ENCODE peak calls at places on chromosomes 2 and 18, in six cellular contexts. One of them, this sample, is unnamed. For H3K4me1, the result is how much of the 10 kb centered on the place peaks cover.

GRCh38 chr2:191951832-191952231 is 104.9 kb upstream of the CAVIN2 start:
- DNase-seq in Panc1: no peak
- DNase-seq in transverse colon: no peak
- DNase-seq in HCT116: no peak
- DNase-seq in K562: no peak
- DNase-seq in GM23338: no peak
- DNase-seq in this sample: no peak

GRCh38 chr2:222651721-222652420 is 4.0 kb downstream of the FARSB start:
- DNase-seq in Panc1: no peak
- DNase-seq in transverse colon: no peak
- DNase-seq in K562: no peak
- DNase-seq in HCT116: no peak
- DNase-seq in GM23338: no peak
- DNase-seq in this sample: no peak

GRCh38 chr2:218357194-218358177 is 829 bp downstream of the CATIP start:
- DNase-seq in K562: peak
- DNase-seq in Panc1: no peak
- DNase-seq in HCT116: no peak
- DNase-seq in transverse colon: no peak
- DNase-seq in GM23338: no peak
- DNase-seq in this sample: no peak

GRCh38 chr18:57898506-57899124 is 95.5 kb upstream of the ATP8B1 start:
- DNase-seq in HCT116: no peak
- DNase-seq in transverse colon: no peak
- DNase-seq in K562: no peak
- DNase-seq in GM23338: no peak
- DNase-seq in Panc1: no peak
- DNase-seq in this sample: no peak

GRCh38 chr2:195656131-195656858 is 731 bp upstream of the SLC39A10 start:
- DNase-seq in K562: peak
- DNase-seq in HCT116: no peak
- DNase-seq in transverse colon: no peak
- DNase-seq in GM23338: no peak
- DNase-seq in Panc1: no peak
- DNase-seq in this sample: no peak

GRCh38 chr2:19046986-19047780 is 311.2 kb downstream of the OSR1 start:
- DNase-seq in K562: no peak
- DNase-seq in transverse colon: no peak
- DNase-seq in HCT116: no peak
- DNase-seq in Panc1: no peak
- DNase-seq in GM23338: no peak
- DNase-seq in this sample: no peak

GRCh38 chr18:46712406-46712805 is 44.4 kb downstream of the ST8SIA5 start:
- DNase-seq in Panc1: no peak
- DNase-seq in K562: no peak
- DNase-seq in GM23338: no peak
- DNase-seq in transverse colon: no peak
- DNase-seq in HCT116: no peak
- DNase-seq in this sample: no peak

GRCh38 chr2:86323273-86323672 is 14.2 kb downstream of the REEP1 start:
- DNase-seq in K562: no peak
- DNase-seq in HCT116: no peak
- DNase-seq in Panc1: no peak
- DNase-seq in transverse colon: no peak
- DNase-seq in GM23338: peak
- DNase-seq in this sample: no peak

GRCh38 chr2:121809607-121810006 is 54.2 kb downstream of the TSN start:
- DNase-seq in HCT116: no peak
- DNase-seq in GM23338: no peak
- DNase-seq in Panc1: no peak
- DNase-seq in K562: no peak
- DNase-seq in transverse colon: no peak
- DNase-seq in this sample: no peak

GRCh38 chr2:29189052-29189451 is 73.8 kb downstream of the CLIP4 start:
- DNase-seq in HCT116: no peak
- DNase-seq in transverse colon: no peak
- DNase-seq in K562: no peak
- DNase-seq in Panc1: no peak
- DNase-seq in GM23338: no peak
- DNase-seq in this sample: no peak

GRCh38 chr2:242020196-242021004 is 150.9 kb downstream of the RTP5 start:
- DNase-seq in GM23338: no peak
- DNase-seq in HCT116: no peak
- DNase-seq in transverse colon: peak
- DNase-seq in K562: peak
- DNase-seq in Panc1: no peak
- DNase-seq in this sample: no peak

GRCh38 chr2:230757476-230757875 is 44.8 kb downstream of the CAB39 start:
- DNase-seq in K562: no peak
- DNase-seq in GM23338: no peak
- DNase-seq in transverse colon: no peak
- DNase-seq in Panc1: no peak
- DNase-seq in HCT116: no peak
- DNase-seq in this sample: no peak

GRCh38 chr2:230751062-230751461 is 38.4 kb downstream of the CAB39 start:
- DNase-seq in K562: no peak
- DNase-seq in HCT116: no peak
- DNase-seq in Panc1: no peak
- DNase-seq in GM23338: no peak
- DNase-seq in transverse colon: no peak
- DNase-seq in this sample: no peak

GRCh38 chr2:230749111-230749510 is 36.5 kb downstream of the CAB39 start:
- DNase-seq in HCT116: no peak
- DNase-seq in GM23338: no peak
- DNase-seq in K562: no peak
- DNase-seq in transverse colon: no peak
- DNase-seq in Panc1: no peak
- DNase-seq in this sample: no peak

GRCh38 chr2:230758566-230759480 is 46.2 kb downstream of the CAB39 start:
- DNase-seq in HCT116: no peak
- DNase-seq in transverse colon: no peak
- DNase-seq in GM23338: no peak
- DNase-seq in Panc1: no peak
- DNase-seq in K562: no peak
- DNase-seq in this sample: no peak

GRCh38 chr2:230754200-230754599 is 41.6 kb downstream of the CAB39 start:
- DNase-seq in transverse colon: no peak
- DNase-seq in HCT116: no peak
- DNase-seq in K562: no peak
- DNase-seq in GM23338: no peak
- DNase-seq in Panc1: no peak
- DNase-seq in this sample: no peak
- H3K4me1 ChIP-seq in transverse colon: under half
- H3K4me1 ChIP-seq in HCT116: under half
- H3K4me1 ChIP-seq in K562: under half
- H3K4me1 ChIP-seq in GM23338: under half
- H3K4me1 ChIP-seq in Panc1: under half
- H3K4me1 ChIP-seq in this sample: under half

GRCh38 chr2:169694113-169694893 is at the start of the genes CFAP210 and PHOSPHO2:
- DNase-seq in HCT116: peak
- DNase-seq in GM23338: peak
- DNase-seq in K562: peak
- DNase-seq in Panc1: peak
- DNase-seq in transverse colon: peak
- DNase-seq in this sample: peak
- TF ChIP-seq POLR2AphosphoS5 in HCT116: peak
- TF ChIP-seq POLR2AphosphoS5 in GM23338: peak
- TF ChIP-seq POLR2AphosphoS5 in K562: peak
- TF ChIP-seq POLR2AphosphoS5 in Panc1: peak
- TF ChIP-seq POLR2AphosphoS5 in transverse colon: peak
- TF ChIP-seq POLR2AphosphoS5 in this sample: peak

DNA sequence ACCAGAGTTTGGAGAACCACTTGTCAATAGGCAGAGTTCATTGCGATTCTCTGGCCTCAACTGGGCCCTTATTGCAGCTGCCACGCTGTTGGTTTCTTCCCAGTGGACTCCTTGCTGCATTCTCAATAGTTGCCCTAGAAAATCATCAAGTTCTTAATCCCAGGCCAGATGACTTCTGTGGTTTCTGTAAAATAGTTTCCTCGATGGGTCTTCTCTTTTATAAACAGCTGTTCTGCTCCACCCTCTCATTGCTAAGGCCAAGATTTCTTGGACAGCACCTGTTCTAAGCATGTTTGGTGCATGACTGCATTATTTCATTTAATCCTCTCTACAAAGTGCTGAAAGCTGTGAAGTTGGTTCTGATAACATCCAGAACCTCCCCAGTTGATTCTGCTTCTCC is 131.0 kb downstream of the BCL2L11 start:
- DNase-seq in HCT116: no peak
- DNase-seq in transverse colon: no peak
- DNase-seq in GM23338: no peak
- DNase-seq in K562: no peak
- DNase-seq in Panc1: no peak
- DNase-seq in this sample: no peak
- H3K27ac ChIP-seq in HCT116: no peak
- H3K27ac ChIP-seq in transverse colon: no peak
- H3K27ac ChIP-seq in GM23338: no peak
- H3K27ac ChIP-seq in K562: no peak
- H3K27ac ChIP-seq in Panc1: no peak
- H3K27ac ChIP-seq in this sample: no peak

GRCh38 chr2:96530474-96531357 is 5.8 kb upstream of the ARID5A start:
- DNase-seq in Panc1: no peak
- DNase-seq in K562: no peak
- DNase-seq in HCT116: no peak
- DNase-seq in transverse colon: no peak
- DNase-seq in GM23338: no peak
- DNase-seq in this sample: no peak
- H3K4me1 ChIP-seq in Panc1: half or more
- H3K4me1 ChIP-seq in K562: under half
- H3K4me1 ChIP-seq in HCT116: under half
- H3K4me1 ChIP-seq in transverse colon: half or more
- H3K4me1 ChIP-seq in GM23338: under half
- H3K4me1 ChIP-seq in this sample: half or more